ENCODE peak calls at places on chromosome 13, in four cellular contexts. P, J, F and H are unnamed samples.

GRCh38 chr13:93435651-93436050 is 209.0 kb downstream of the GPC6 start:
- DNase-seq in P (no peak), J (no peak), F (no peak), H (no peak)

GRCh38 chr13:42394361-42395065 is 122.6 kb downstream of the AKAP11 start:
- DNase-seq in F (no peak), P (no peak), J (no peak), H (no peak)

GRCh38 chr13:112672651-112673284 is 17.1 kb upstream of the ATP11A start:
- DNase-seq in F (no peak), P (no peak), J (no peak), H (no peak)

GRCh38 chr13:76210262-76210661 is 574.1 kb downstream of the LMO7 start:
- DNase-seq in J (no peak), F (no peak), P (peak; percentile 2), H (no peak)

GRCh38 chr13:38202730-38203129 is 146.9 kb upstream of the UFM1 start:
- DNase-seq in F (no peak), J (no peak), P (peak; percentile 4), H (peak; percentile 17)

GRCh38 chr13:41720839-41721561 is 239.9 kb downstream of the VWA8 start:
- DNase-seq in P (no peak), J (no peak), F (no peak), H (no peak)

GRCh38 chr13:37144661-37145060 is 39.2 kb upstream of the CSNK1A1L start:
- DNase-seq in J (no peak), P (no peak), F (no peak), H (no peak)

GRCh38 chr13:98041081-98041820 is 87.8 kb downstream of the IPO5 start:
- DNase-seq in J (no peak), F (no peak), P (no peak), H (no peak)

GRCh38 chr13:69959041-69959440 is 148.6 kb upstream of the ATXN8OS start:
- DNase-seq in J (no peak), F (no peak), P (no peak), H (no peak)

GRCh38 chr13:86002921-86003488 is 203.8 kb upstream of the SLITRK6 start:
- DNase-seq in J (no peak), F (no peak), P (no peak), H (no peak)

GRCh38 chr13:41284512-41285288 is 21.3 kb upstream of the MTRF1 start:
- DNase-seq in F (peak; percentile 48), P (peak; percentile 73), J (no peak), H (peak; percentile 89)

GRCh38 chr13:68107667-68108066 is 877.5 kb upstream of the PCDH9 start:
- DNase-seq in F (no peak), P (no peak), J (no peak), H (no peak)

GRCh38 chr13:85864963-85865530 is 65.8 kb upstream of the SLITRK6 start:
- DNase-seq in J (peak; percentile 19), P (no peak), F (peak; percentile 10), H (no peak)

GRCh38 chr13:40993987-40994386 is 25.1 kb downstream of the ELF1 start:
- DNase-seq in P (no peak), F (peak; percentile 87), J (no peak), H (no peak)

GRCh38 chr13:23081901-23082300 is 98.9 kb upstream of the SGCG start:
- DNase-seq in J (no peak), P (no peak), F (no peak), H (no peak)

GRCh38 chr13:79432992-79433391 is 26.9 kb upstream of the RBM26 start:
- DNase-seq in F (no peak), P (no peak), J (no peak), H (no peak)

GRCh38 chr13:56201834-56202233 is 938.9 kb upstream of the PRR20A start:
- DNase-seq in F (no peak), P (no peak), J (no peak), H (no peak)

GRCh38 chr13:34721631-34722144 is 220.4 kb upstream of the NBEA start:
- DNase-seq in J (no peak), P (no peak), F (no peak), H (no peak)

GRCh38 chr13:84649853-84650252 is 767.6 kb upstream of the SLITRK1 start:
- DNase-seq in J (no peak), P (peak; percentile 6), F (no peak), H (peak; percentile 35)

GRCh38 chr13:83221813-83222241 is 660.4 kb downstream of the SLITRK1 start:
- DNase-seq in P (peak; percentile 85), F (no peak), J (no peak), H (peak; percentile 94)

GRCh38 chr13:107866007-107866665 is 349.2 kb downstream of the LIG4 start:
- DNase-seq in F (no peak), J (peak; percentile 47), P (peak; percentile 29), H (no peak)

GRCh38 chr13:99264053-99264452 is 5.9 kb upstream of the GPR18 start:
- DNase-seq in J (no peak), P (no peak), F (no peak), H (no peak)

GRCh38 chr13:66659291-66660012 is 570.7 kb downstream of the PCDH9 start:
- DNase-seq in F (no peak), J (no peak), P (peak; percentile 37), H (peak; percentile 9)

GRCh38 chr13:41610426-41610825 is 153.1 kb downstream of the RGCC start:
- DNase-seq in J (no peak), F (no peak), P (peak; percentile 93), H (peak; percentile 82)

GRCh38 chr13:99969934-99970760 is 1.4 kb downstream of the ZIC5 start:
- DNase-seq in P (no peak), F (peak; percentile 66), J (peak; percentile 81), H (no peak)

GRCh38 chr13:113155201-113155600 is 3.2 kb upstream of the PROZ start:
- DNase-seq in J (no peak), P (no peak), F (no peak), H (no peak)

GRCh38 chr13:75938811-75939525 is 302.8 kb downstream of the LMO7 start:
- DNase-seq in P (peak; percentile 2), J (no peak), F (no peak), H (peak; percentile 61)

GRCh38 chr13:74129500-74130144 is 4.6 kb downstream of the KLF12 start:
- DNase-seq in J (no peak), F (no peak), P (no peak), H (peak; percentile 18)

GRCh38 chr13:37295046-37295445 is 189.6 kb upstream of the CSNK1A1L start:
- DNase-seq in P (peak; percentile 68), J (no peak), F (no peak), H (no peak)

GRCh38 chr13:26529441-26529840 is 28.0 kb upstream of the WASF3 start:
- DNase-seq in P (peak; percentile 67), J (peak; percentile 77), F (no peak), H (peak; percentile 76)

GRCh38 chr13:97892717-97893116 is 60.8 kb upstream of the IPO5 start:
- DNase-seq in F (no peak), J (no peak), P (peak; percentile 18), H (no peak)

GRCh38 chr13:109707044-109707794 is 79.2 kb downstream of the IRS2 start:
- DNase-seq in J (no peak), P (no peak), F (no peak), H (no peak)

GRCh38 chr13:31225180-31225579 is 25.4 kb downstream of the B3GLCT start:
- DNase-seq in P (no peak), F (no peak), J (no peak), H (no peak)

DNA sequence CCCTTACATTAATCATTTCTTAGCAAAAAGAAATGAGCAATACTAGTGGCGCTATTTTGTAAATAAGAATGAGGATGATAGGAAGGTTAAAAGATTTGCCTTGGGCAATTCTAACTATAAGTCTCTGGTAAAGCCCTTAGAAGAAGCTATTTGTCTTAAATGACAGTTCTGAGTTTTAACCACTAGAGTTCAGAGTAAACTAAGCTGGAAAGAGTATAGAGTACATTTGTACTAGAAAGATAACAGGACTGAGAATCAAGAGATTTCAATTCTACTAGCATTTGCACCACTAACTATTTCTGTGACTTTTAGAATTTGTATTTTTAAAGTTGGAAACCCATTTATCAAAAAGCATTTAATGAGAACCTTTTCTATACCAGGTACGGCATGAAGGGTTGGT is 750.3 kb downstream of the OLFM4 start:
- DNase-seq in P (no peak), F (no peak), J (no peak), H (no peak)
- TF ChIP-seq CTCF in P (no peak), F (no peak), J (no peak), H (no peak)

DNA sequence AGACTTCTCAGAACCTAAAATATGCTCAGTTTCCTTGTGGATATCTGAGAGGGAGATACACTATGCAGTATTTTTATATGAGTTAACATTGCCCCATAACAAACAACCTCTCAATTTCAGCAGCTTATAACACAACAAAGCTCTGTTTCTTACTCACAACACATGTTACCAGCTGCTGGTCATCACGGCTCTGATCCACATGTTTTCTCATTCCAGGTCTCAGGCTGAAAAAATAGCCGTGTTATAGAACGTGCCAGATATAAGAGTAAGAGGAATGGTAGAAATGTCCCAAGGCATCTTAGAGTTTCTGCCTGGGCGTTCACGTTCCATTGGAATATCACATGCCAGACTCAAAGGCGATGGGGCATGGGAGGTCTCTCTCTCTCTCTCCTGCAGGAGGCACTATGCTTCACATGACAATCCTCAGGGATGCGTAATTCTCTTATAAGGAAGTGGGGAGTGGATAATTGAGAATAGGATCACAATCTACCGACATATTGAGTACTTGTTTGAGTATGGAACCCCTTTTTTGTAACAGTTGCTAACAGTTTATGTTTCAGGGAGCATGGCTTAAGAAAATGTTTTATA is 246.6 kb downstream of the NHLRC3 start:
- DNase-seq in J (no peak), F (no peak), P (peak; percentile 39), H (no peak)
- TF ChIP-seq CTCF in J (no peak), F (no peak), P (no peak), H (peak; percentile 11)

GRCh38 chr13:106374631-106375030 is 160.8 kb downstream of the EFNB2 start:
- DNase-seq in J (no peak), F (no peak), P (no peak), H (no peak)
- TF ChIP-seq CTCF in J (no peak), F (no peak), P (no peak), H (no peak)

GRCh38 chr13:33514362-33514761 is 228.8 kb upstream of the STARD13 start:
- DNase-seq in F (no peak), P (no peak), J (peak; percentile 29), H (no peak)
- TF ChIP-seq CTCF in F (no peak), P (no peak), J (no peak), H (no peak)

DNA sequence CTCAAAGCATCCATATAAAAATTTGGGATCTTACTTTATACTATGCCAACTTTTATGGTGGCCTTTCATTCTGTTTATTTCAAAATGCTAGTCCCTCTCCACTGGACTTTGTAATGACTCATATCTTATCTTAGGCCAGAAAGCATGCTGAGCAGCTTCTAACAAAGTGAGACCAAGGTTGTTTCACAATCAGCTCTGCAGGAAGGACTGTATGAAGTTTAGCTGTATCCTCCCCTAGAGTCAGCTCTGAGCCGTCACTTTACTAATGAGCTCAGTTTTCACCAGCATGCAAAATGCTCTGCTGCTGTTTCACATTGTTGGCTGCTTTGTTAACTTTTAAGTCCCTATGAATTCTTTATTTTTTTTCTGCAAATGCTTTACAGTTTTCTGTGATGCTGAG is 1608.8 kb downstream of the OLFM4 start:
- DNase-seq in F (no peak), J (no peak), P (peak; percentile 36), H (no peak)
- TF ChIP-seq CTCF in F (no peak), J (no peak), P (no peak), H (no peak)

GRCh38 chr13:59641261-59641660 is 522.5 kb downstream of the DIAPH3 start:
- DNase-seq in F (no peak), P (no peak), J (peak; percentile 64), H (no peak)
- TF ChIP-seq CTCF in F (peak; percentile 7), P (no peak), J (peak; percentile 17), H (no peak)